ENCODE peak calls at places on chromosomes 5 and 9, in seven cellular contexts. G is heart left ventricle, Q is uterus, X is thoracic aorta, F is colonic mucosa, E is lung, T is HCT116. K is an unnamed sample. For H3K36me3, the result is how much of the 10 kb centered on the place peaks cover.

GRCh38 chr9:38680827-38681226 is 39.1 kb downstream of the FAM240B start:
- DNase-seq in T (no peak), Q (no peak), E (no peak), F (no peak), X (no peak), G (no peak), K (no peak)

GRCh38 chr5:38724301-38725030 is 121.3 kb upstream of the OSMR start:
- DNase-seq in Q (no peak), X (no peak), E (no peak), T (no peak), F (no peak), G (no peak), K (no peak)

GRCh38 chr5:73374520-73375235 is 73.9 kb downstream of the FOXD1 start:
- DNase-seq in F (no peak), E (no peak), X (no peak), Q (no peak), T (no peak), G (no peak), K (no peak)

GRCh38 chr9:95025213-95026170 is 292.0 kb downstream of the FANCC start:
- DNase-seq in F (peak), E (peak), Q (peak), T (no peak), X (peak), G (peak), K (peak)

GRCh38 chr5:68612972-68613371 is 397.4 kb downstream of the PIK3R1 start:
- DNase-seq in X (no peak), G (no peak), T (no peak), E (no peak), Q (no peak), F (no peak), K (no peak)

GRCh38 chr9:70590264-70590646 is 175.8 kb upstream of the KLF9 start:
- DNase-seq in F (no peak), X (no peak), T (no peak), G (no peak), E (no peak), Q (no peak), K (no peak)

GRCh38 chr9:16126042-16126441 is 573.2 kb downstream of the CCDC171 start:
- DNase-seq in Q (no peak), T (no peak), E (no peak), G (no peak), F (no peak), X (no peak), K (no peak)

GRCh38 chr9:102514541-102514940 is 480.6 kb upstream of the CYLC2 start:
- DNase-seq in G (no peak), E (no peak), X (no peak), F (no peak), Q (no peak), T (no peak), K (no peak)

GRCh38 chr9:133702798-133703570 is 35.2 kb downstream of the SARDH start:
- DNase-seq in T (no peak), G (no peak), Q (peak), F (no peak), E (no peak), X (no peak), K (no peak)

GRCh38 chr5:136731241-136731885 is 366.0 kb upstream of the TRPC7 start:
- DNase-seq in F (no peak), E (no peak), X (no peak), T (no peak), G (no peak), Q (no peak), K (no peak)

GRCh38 chr5:168260353-168261211 is 30.9 kb upstream of the WWC1 start:
- DNase-seq in Q (no peak), T (no peak), G (no peak), F (peak), E (no peak), X (no peak), K (no peak)

GRCh38 chr9:8679405-8679951 is 879.9 kb upstream of the DMAC1 start:
- DNase-seq in G (no peak), F (no peak), T (no peak), E (no peak), X (no peak), Q (no peak), K (no peak)

GRCh38 chr5:97998946-97999345 is 774.5 kb upstream of the RGMB start:
- DNase-seq in Q (no peak), F (no peak), G (no peak), X (no peak), T (no peak), E (no peak), K (no peak)

GRCh38 chr5:40480392-40480791 is 199.3 kb upstream of the PTGER4 start:
- DNase-seq in Q (no peak), F (no peak), G (no peak), X (no peak), T (no peak), E (no peak), K (no peak)

GRCh38 chr9:26261503-26262330 is 583.5 kb upstream of the TUSC1 start:
- DNase-seq in Q (no peak), E (no peak), G (no peak), T (no peak), X (no peak), F (no peak), K (no peak)

GRCh38 chr5:3323144-3323543 is 272.5 kb upstream of the IRX1 start:
- DNase-seq in G (no peak), Q (no peak), E (no peak), X (no peak), F (no peak), T (no peak), K (no peak)

GRCh38 chr9:130445268-130445983 is 665 bp downstream of the ASS1 start:
- DNase-seq in X (peak), F (peak), Q (peak), T (no peak), E (peak), G (peak), K (peak)

GRCh38 chr5:32027093-32027716 is 146.9 kb downstream of the GOLPH3 start:
- DNase-seq in F (no peak), E (no peak), X (no peak), G (no peak), Q (no peak), T (no peak), K (no peak)

GRCh38 chr9:80492221-80492620 is 920.5 kb downstream of the TLE4 start:
- DNase-seq in X (no peak), T (no peak), F (no peak), Q (no peak), G (no peak), E (peak), K (no peak)

GRCh38 chr5:50440651-50441478 is at the start of gene EMB:
- DNase-seq in E (peak), Q (peak), F (peak), X (no peak), T (peak), G (peak), K (peak)

GRCh38 chr9:108443741-108444140 is 412.0 kb downstream of the ACTL7B start:
- DNase-seq in X (no peak), G (no peak), T (no peak), Q (no peak), E (no peak), F (no peak), K (no peak)

GRCh38 chr5:124584991-124585715 is 161.3 kb downstream of the ZNF608 start:
- DNase-seq in E (no peak), X (no peak), G (no peak), F (no peak), Q (no peak), T (peak), K (no peak)

DNA sequence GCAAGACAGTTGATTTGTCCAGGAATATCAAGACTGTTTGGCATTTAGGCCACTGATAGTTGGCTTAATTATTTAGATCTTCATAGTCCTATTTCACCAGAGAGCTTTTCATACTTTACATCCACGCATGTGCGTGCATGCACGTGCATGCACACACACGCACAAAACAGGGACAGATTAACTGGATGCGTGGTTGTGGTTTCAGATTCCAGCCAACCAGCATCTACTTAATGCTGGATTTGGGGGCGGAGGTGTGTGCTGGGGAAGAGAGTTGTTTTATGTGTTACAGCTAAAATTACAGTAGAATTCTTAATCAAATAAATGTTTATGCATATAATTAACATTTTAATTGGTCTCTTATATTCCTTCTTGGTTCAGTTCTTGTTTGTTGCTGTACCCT is 7.3 kb downstream of the RNF14 start:
- DNase-seq in T (no peak), E (no peak), G (no peak), X (no peak), Q (no peak), F (no peak), K (no peak)
- H3K36me3 ChIP-seq in T (under half), E (under half), G (under half), X (under half), Q (under half), F (under half), K (under half)

DNA sequence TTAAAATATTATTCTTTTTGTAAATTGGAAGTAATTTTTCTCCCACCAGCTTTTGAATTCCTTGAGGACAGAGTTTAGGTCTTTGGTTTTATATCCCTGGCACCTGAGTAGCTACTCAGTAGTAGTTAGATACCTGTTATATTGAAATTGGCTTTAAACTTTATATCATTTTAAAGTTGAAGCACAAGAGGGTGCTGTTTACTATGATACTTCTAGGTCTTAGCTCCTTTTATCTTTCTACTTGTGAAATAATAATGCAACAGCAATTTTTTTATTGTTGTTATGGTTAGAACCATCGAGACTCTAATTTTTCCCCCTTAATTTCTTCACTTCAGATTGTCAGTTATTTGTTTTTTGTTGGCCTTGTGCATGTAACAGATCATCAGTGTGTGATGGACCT is 46.3 kb downstream of the AP3S1 start:
- DNase-seq in Q (no peak), E (no peak), X (no peak), G (no peak), T (peak), F (no peak), K (no peak)
- TF ChIP-seq CTCF in Q (no peak), E (no peak), X (no peak), G (no peak), T (peak), F (no peak), K (no peak)

GRCh38 chr9:92033991-92034390 is 81.2 kb downstream of the SPTLC1 start:
- DNase-seq in X (no peak), F (no peak), Q (no peak), E (no peak), T (no peak), G (no peak), K (no peak)
- H3K36me3 ChIP-seq in X (under half), F (under half), Q (under half), E (under half), T (under half), G (under half), K (under half)

GRCh38 chr5:82104872-82105271 is 133.0 kb downstream of the ATG10 start:
- DNase-seq in T (no peak), E (no peak), X (no peak), Q (no peak), G (no peak), F (no peak), K (no peak)

GRCh38 chr5:82106207-82106606 is 134.4 kb downstream of the ATG10 start:
- DNase-seq in G (no peak), X (no peak), Q (no peak), F (no peak), E (no peak), T (no peak), K (no peak)

GRCh38 chr5:82096249-82096648 is 124.4 kb downstream of the ATG10 start:
- DNase-seq in Q (no peak), E (no peak), F (no peak), X (no peak), T (no peak), G (no peak), K (no peak)

GRCh38 chr5:82105457-82105856 is 133.6 kb downstream of the ATG10 start:
- DNase-seq in T (no peak), F (no peak), G (no peak), Q (no peak), X (no peak), E (no peak), K (no peak)

GRCh38 chr5:82100303-82101077 is 128.7 kb downstream of the ATG10 start:
- DNase-seq in T (no peak), E (no peak), Q (no peak), F (no peak), X (no peak), G (no peak), K (no peak)
- TF ChIP-seq CTCF in T (no peak), E (no peak), Q (no peak), F (no peak), X (no peak), G (no peak), K (no peak)

GRCh38 chr9:33366979-33367480 is 35.3 kb downstream of the AQP7 start:
- DNase-seq in T (no peak), G (no peak), F (no peak), Q (no peak), X (no peak), E (no peak), K (no peak)
- H3K36me3 ChIP-seq in T (under half), G (under half), F (under half), Q (under half), X (under half), E (half or more), K (under half)

DNA sequence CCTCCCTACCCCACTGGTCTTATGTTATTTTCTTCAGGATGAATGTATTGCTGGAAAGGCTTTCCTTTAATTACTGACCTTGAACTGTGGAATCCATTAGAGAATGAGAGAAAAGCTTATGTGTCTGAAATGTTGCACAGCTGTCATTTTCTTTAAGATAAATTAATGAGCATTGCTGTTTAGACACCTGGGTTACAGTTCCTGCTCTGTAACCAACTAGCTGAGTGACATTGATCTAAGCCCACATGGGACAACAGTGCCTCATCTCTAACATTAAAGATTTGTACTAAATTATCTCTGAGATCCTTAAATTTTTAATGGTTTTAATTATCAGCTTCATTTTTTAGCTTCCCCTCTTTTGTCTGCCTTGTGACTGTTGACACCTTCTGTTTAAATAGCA is 507.0 kb downstream of the TAF11L14 start:
- DNase-seq in X (no peak), G (no peak), T (no peak), Q (no peak), F (no peak), E (no peak), K (no peak)
- TF ChIP-seq CTCF in X (no peak), G (no peak), T (no peak), Q (no peak), F (no peak), E (no peak), K (no peak)

K was measured in mucosa of descending colon.